ENCODE peak calls at places on chromosome 18, in four cellular contexts. One of them, this sample, is unnamed.
A peak's percentile ranks its signal among the peaks of the same experiment; 100 is the strongest.

GRCh38 chr18:73511751-73512525 is 635.7 kb downstream of the FBXO15 start:
- DNase-seq in iPS DF 6.9: no peak
- DNase-seq in heart right ventricle: no peak
- DNase-seq in CD8-positive, alpha-beta memory T cell: no peak
- DNase-seq in this sample: no peak

GRCh38 chr18:78293940-78294401 is 685.6 kb upstream of the SALL3 start:
- DNase-seq in heart right ventricle: no peak
- DNase-seq in CD8-positive, alpha-beta memory T cell: no peak
- DNase-seq in iPS DF 6.9: no peak
- DNase-seq in this sample: no peak

GRCh38 chr18:335741-336140 is 67.9 kb upstream of the THOC1 start:
- DNase-seq in iPS DF 6.9: no peak
- DNase-seq in CD8-positive, alpha-beta memory T cell: no peak
- DNase-seq in heart right ventricle: no peak
- DNase-seq in this sample: no peak

GRCh38 chr18:6111726-6112125 is 216.4 kb upstream of the TMEM200C start:
- DNase-seq in CD8-positive, alpha-beta memory T cell: no peak
- DNase-seq in iPS DF 6.9: no peak
- DNase-seq in heart right ventricle: no peak
- DNase-seq in this sample: no peak

GRCh38 chr18:68417826-68418225 is 297.1 kb downstream of the TMX3 start:
- DNase-seq in heart right ventricle: no peak
- DNase-seq in iPS DF 6.9: no peak
- DNase-seq in CD8-positive, alpha-beta memory T cell: no peak
- DNase-seq in this sample: no peak

GRCh38 chr18:7890078-7890477 is 323.0 kb downstream of the PTPRM start:
- DNase-seq in iPS DF 6.9: no peak
- DNase-seq in CD8-positive, alpha-beta memory T cell: no peak
- DNase-seq in heart right ventricle: no peak
- DNase-seq in this sample: no peak

GRCh38 chr18:77086656-77087390 is 45.8 kb downstream of the MBP start:
- DNase-seq in CD8-positive, alpha-beta memory T cell: no peak
- DNase-seq in heart right ventricle: no peak
- DNase-seq in iPS DF 6.9: no peak
- DNase-seq in this sample: no peak

GRCh38 chr18:2547477-2548087 is 23.7 kb downstream of the METTL4 start:
- DNase-seq in heart right ventricle: no peak
- DNase-seq in iPS DF 6.9: no peak
- DNase-seq in CD8-positive, alpha-beta memory T cell: no peak
- DNase-seq in this sample: no peak

GRCh38 chr18:3902676-3903075 is 452.7 kb downstream of the TGIF1 start:
- DNase-seq in heart right ventricle: no peak
- DNase-seq in iPS DF 6.9: no peak
- DNase-seq in CD8-positive, alpha-beta memory T cell: no peak
- DNase-seq in this sample: no peak

GRCh38 chr18:76803814-76804213 is 18.5 kb upstream of the ZNF236 start:
- DNase-seq in CD8-positive, alpha-beta memory T cell: peak; percentile 56
- DNase-seq in iPS DF 6.9: no peak
- DNase-seq in heart right ventricle: peak; percentile 30
- DNase-seq in this sample: peak; percentile 68

GRCh38 chr18:46040747-46041104 is 31.3 kb downstream of the PSTPIP2 start:
- DNase-seq in heart right ventricle: no peak
- DNase-seq in iPS DF 6.9: no peak
- DNase-seq in CD8-positive, alpha-beta memory T cell: no peak
- DNase-seq in this sample: no peak

GRCh38 chr18:35352283-35352682 is 8.1 kb upstream of the ZNF24 start:
- DNase-seq in heart right ventricle: no peak
- DNase-seq in iPS DF 6.9: no peak
- DNase-seq in CD8-positive, alpha-beta memory T cell: no peak
- DNase-seq in this sample: no peak

GRCh38 chr18:35352778-35353177 is 8.6 kb upstream of the ZNF24 start:
- DNase-seq in heart right ventricle: no peak
- DNase-seq in iPS DF 6.9: no peak
- DNase-seq in CD8-positive, alpha-beta memory T cell: no peak
- DNase-seq in this sample: no peak

DNA sequence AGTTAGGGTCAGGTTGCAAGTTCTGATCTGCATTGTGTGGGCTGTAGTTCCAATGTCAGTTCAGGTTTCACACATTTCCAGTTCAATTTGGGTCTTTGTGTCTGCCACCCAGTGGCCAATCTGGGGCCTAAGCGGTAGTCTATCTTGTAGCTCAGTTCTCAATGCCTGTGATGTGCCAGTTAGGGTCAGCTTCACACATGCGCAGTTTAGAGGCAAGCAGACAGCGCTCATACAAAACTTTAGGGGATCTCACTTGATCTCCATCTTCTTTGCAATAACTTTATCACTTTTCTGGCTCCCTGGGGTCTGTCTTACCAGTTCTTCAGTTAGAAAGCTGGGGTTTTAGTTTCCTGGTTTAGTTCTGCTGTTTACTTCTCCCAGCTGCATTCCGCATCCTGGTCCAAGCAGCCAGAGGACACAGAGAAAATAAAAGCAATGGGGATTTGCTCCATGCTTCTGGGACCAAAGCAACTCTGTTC is 11.0 kb upstream of the ZNF24 start:
- DNase-seq in CD8-positive, alpha-beta memory T cell: peak; percentile 33
- DNase-seq in heart right ventricle: peak; percentile 54
- DNase-seq in iPS DF 6.9: peak; percentile 77
- DNase-seq in this sample: peak; percentile 73
- H3K27ac ChIP-seq in CD8-positive, alpha-beta memory T cell: no peak overlapping the region
- H3K27ac ChIP-seq in heart right ventricle: no peak overlapping the region
- H3K27ac ChIP-seq in iPS DF 6.9: no peak overlapping the region
- H3K27ac ChIP-seq in this sample: no peak overlapping the region

DNA sequence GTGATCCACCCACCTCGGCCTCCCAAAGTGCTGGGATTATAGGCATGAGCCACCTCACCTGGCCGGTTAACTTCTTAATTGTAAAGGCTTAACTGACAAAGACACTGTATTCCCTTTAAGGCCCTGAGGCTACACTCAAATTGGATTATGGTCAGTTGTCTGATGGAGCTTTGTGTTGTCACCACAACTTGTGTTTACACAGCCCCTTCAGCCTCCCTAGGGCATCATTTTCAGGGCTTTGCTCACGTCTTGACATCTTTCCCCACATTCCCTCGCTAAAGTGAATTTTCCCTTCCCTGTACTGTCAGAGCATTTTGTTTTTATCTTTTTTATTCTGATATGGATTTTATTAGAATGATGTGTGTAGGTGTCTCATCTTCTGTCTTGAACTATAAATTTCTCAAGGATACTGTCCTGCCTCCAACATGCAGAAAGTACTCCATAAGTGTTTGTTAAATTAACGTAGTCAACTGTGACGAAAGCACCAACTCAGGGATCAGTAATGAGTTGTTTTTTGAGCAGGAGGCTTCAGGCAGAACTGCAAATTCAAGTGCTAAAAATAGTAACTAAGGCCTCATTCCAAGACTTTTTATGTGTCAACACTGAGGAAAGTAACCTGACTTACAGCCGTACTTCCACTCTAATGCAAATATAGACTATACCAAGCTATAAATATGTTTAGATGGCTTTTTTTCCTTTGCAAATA is 77.1 kb upstream of the NARS1 start:
- DNase-seq in iPS DF 6.9: no peak
- DNase-seq in heart right ventricle: no peak
- DNase-seq in CD8-positive, alpha-beta memory T cell: no peak
- DNase-seq in this sample: no peak
- H3K4me3 ChIP-seq in iPS DF 6.9: no peak overlapping the region
- H3K4me3 ChIP-seq in heart right ventricle: no peak overlapping the region
- H3K4me3 ChIP-seq in CD8-positive, alpha-beta memory T cell: no peak overlapping the region
- H3K4me3 ChIP-seq in this sample: no peak overlapping the region

GRCh38 chr18:14947482-14948162 is 199.7 kb downstream of the ANKRD30B start:
- DNase-seq in iPS DF 6.9: no peak
- DNase-seq in heart right ventricle: no peak
- DNase-seq in CD8-positive, alpha-beta memory T cell: no peak
- DNase-seq in this sample: no peak
- H3K9me3 ChIP-seq in iPS DF 6.9: no peaks in the 10 kb centered on the region
- H3K9me3 ChIP-seq in heart right ventricle: no peaks in the 10 kb centered on the region
- H3K9me3 ChIP-seq in CD8-positive, alpha-beta memory T cell: no peaks in the 10 kb centered on the region
- H3K9me3 ChIP-seq in this sample: no peaks in the 10 kb centered on the region

GRCh38 chr18:13449651-13450050 is 231.1 kb downstream of the LDLRAD4 start:
- DNase-seq in iPS DF 6.9: no peak
- DNase-seq in CD8-positive, alpha-beta memory T cell: no peak
- DNase-seq in heart right ventricle: no peak
- DNase-seq in this sample: no peak

GRCh38 chr18:13452448-13452811 is 233.9 kb downstream of the LDLRAD4 start:
- DNase-seq in heart right ventricle: no peak
- DNase-seq in CD8-positive, alpha-beta memory T cell: no peak
- DNase-seq in iPS DF 6.9: no peak
- DNase-seq in this sample: no peak

GRCh38 chr18:13450289-13451207 is 232.0 kb downstream of the LDLRAD4 start:
- DNase-seq in iPS DF 6.9: no peak
- DNase-seq in CD8-positive, alpha-beta memory T cell: no peak
- DNase-seq in heart right ventricle: no peak
- DNase-seq in this sample: no peak

GRCh38 chr18:13451661-13452447 is 233.3 kb downstream of the LDLRAD4 start:
- DNase-seq in CD8-positive, alpha-beta memory T cell: no peak
- DNase-seq in heart right ventricle: no peak
- DNase-seq in iPS DF 6.9: no peak
- DNase-seq in this sample: no peak

DNA sequence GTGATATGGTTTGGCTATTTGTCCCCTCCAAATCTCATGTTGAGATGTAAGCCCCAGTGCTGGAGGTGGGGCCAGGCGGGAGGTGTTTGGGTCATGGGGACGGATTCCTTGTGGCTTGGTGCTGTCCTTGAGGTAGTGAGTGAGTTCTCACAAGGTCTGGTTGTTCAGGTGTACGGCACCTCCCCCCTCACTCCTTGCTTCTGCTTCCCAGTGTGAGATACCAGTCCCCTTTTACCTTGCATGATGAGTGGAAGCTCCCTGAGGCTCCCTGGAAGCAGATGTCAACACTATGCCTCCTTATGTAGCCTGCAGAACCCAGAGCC is 232.6 kb downstream of the LDLRAD4 start:
- DNase-seq in CD8-positive, alpha-beta memory T cell: no peak
- DNase-seq in heart right ventricle: no peak
- DNase-seq in iPS DF 6.9: no peak
- DNase-seq in this sample: no peak
- H3K27ac ChIP-seq in CD8-positive, alpha-beta memory T cell: no peak overlapping the region
- H3K27ac ChIP-seq in heart right ventricle: no peak overlapping the region
- H3K27ac ChIP-seq in iPS DF 6.9: no peak overlapping the region
- H3K27ac ChIP-seq in this sample: peak overlapping the region; percentile 2

DNA sequence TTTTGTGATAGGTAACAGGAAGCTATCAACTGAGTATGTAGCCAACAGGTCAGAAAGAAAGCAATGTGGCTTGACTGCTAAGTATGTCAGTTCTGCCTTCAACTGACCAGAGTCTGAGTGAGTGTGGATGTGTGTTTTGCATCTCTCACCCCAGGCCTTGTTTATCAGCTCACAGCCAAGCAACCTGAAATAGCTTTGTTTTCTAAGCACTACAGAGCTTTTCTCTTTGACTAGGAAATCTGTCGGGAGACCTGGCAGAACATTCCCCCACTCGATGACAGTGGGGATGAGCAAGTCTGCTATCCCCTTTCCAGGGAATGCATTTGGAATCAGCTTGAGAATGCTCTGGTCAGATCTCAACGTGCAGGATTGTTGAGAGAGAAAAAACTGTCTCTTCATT is 233.9 kb upstream of the PIK3C3 start:
- DNase-seq in CD8-positive, alpha-beta memory T cell: no peak
- DNase-seq in iPS DF 6.9: no peak
- DNase-seq in heart right ventricle: no peak
- DNase-seq in this sample: no peak
- H3K4me3 ChIP-seq in CD8-positive, alpha-beta memory T cell: no peak overlapping the region
- H3K4me3 ChIP-seq in iPS DF 6.9: no peak overlapping the region
- H3K4me3 ChIP-seq in heart right ventricle: no peak overlapping the region
- H3K4me3 ChIP-seq in this sample: no peak overlapping the region

DNA sequence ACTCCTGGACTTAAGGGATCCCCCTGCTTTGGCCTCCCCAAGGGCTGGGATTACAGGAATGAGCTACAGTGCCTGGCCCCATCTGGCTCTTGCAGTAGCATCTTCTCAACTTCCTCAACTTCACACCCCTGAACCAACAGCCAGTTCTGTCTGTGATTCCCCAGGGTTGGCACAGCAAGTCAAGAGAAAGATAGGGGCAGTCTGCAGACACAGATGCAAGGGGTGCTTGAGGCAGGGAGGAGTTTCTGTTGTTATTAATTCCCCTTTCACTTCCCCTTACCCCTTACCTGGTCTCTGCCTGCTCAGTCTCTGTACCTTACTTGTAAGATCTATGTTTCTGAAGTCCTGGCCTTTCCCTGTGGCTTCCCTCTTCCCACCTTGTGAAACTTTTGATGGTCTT is 54.1 kb upstream of the MEX3C start:
- DNase-seq in heart right ventricle: no peak
- DNase-seq in CD8-positive, alpha-beta memory T cell: no peak
- DNase-seq in iPS DF 6.9: no peak
- DNase-seq in this sample: no peak
- H3K9me3 ChIP-seq in heart right ventricle: no peaks in the 10 kb centered on the region
- H3K9me3 ChIP-seq in CD8-positive, alpha-beta memory T cell: no peaks in the 10 kb centered on the region
- H3K9me3 ChIP-seq in iPS DF 6.9: no peaks in the 10 kb centered on the region
- H3K9me3 ChIP-seq in this sample: no peaks in the 10 kb centered on the region

DNA sequence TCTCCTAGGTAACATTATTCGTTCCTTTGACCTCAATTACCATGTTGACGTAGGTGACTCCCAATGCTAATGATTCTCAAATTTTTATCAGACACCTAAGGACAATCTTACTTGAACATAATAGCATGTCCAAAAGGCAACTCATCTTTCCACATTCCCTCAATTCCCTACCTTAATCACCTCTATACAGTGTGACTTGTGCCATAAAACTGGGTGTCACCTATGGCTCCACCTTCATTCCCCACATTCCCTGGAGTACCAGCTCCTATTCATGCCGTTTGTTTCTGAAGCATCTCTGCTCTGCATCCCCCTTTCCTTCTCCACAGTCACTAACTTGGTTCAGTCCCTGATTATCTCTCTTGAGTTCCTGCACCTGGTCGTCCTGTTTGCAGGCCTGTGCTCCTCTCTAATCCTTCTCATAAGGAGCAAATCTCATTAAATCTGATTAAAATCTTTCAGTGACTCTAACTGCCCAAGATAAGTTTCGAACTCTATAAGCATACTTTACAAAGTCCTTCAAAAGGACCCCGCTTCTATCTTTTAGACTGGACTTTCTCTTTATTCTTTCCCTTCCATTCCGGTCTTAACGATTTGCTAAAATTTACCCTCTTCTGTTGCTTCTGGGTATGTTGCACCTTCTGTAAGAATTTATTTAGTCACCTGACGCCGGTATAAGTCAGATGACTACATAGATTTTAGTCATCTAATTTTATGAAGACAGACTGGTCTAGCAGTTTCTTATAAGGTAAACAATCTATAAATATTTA is 128.7 kb downstream of the OSBPL1A start:
- DNase-seq in heart right ventricle: no peak
- DNase-seq in CD8-positive, alpha-beta memory T cell: no peak
- DNase-seq in iPS DF 6.9: no peak
- DNase-seq in this sample: no peak
- H3K27ac ChIP-seq in heart right ventricle: no peak overlapping the region
- H3K27ac ChIP-seq in CD8-positive, alpha-beta memory T cell: no peak overlapping the region
- H3K27ac ChIP-seq in iPS DF 6.9: no peak overlapping the region
- H3K27ac ChIP-seq in this sample: no peak overlapping the region

DNA sequence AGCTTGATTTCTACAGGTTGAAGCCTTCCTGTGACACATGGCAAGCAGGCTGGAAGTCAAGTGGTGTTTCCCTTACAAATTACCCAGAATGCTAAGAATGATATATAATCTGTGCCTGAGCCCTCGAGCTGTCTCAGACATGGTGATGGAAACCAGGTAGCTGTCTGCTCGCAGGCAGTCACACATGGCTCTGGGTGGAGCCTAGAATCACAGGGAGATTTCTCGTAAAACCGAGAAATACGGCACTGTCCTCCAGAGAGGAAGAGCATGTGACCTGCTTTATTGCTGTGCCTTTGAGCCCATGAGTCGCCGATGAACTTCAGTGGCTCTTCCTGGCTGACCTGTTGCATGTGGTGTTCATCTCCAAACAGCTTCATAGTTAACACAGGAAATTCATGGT is 392.9 kb downstream of the ZNF521 start:
- DNase-seq in iPS DF 6.9: no peak
- DNase-seq in CD8-positive, alpha-beta memory T cell: no peak
- DNase-seq in heart right ventricle: no peak
- DNase-seq in this sample: no peak
- H3K4me3 ChIP-seq in iPS DF 6.9: no peak overlapping the region
- H3K4me3 ChIP-seq in CD8-positive, alpha-beta memory T cell: no peak overlapping the region
- H3K4me3 ChIP-seq in heart right ventricle: no peak overlapping the region
- H3K4me3 ChIP-seq in this sample: no peak overlapping the region